ENCODE peak calls at places on chromosomes 4 and X, in eight cellular contexts. One of them, this sample, is unnamed.
A peak's percentile ranks its signal among the peaks of the same experiment; 100 is the strongest.

GRCh38 chr4:188663369-188663768 is 524.1 kb downstream of the TRIML1 start:
- DNase-seq in RWPE1: no peak
- DNase-seq in cardiac muscle cell: no peak
- DNase-seq in mucosa of gallbladder: no peak
- DNase-seq in CD4-positive, CD25-positive, alpha-beta regulatory T cell: no peak
- DNase-seq in ovary: no peak
- DNase-seq in OCI-M1: no peak
- DNase-seq in activated CD4-positive, alpha-beta T cell treated with anti-CD3 and anti-CD28 coated beads for 24 hours: no peak
- DNase-seq in this sample: no peak

GRCh38 chrX:291411-291901 is 10.3 kb downstream of the PLCXD1 start:
- DNase-seq in RWPE1: no peak
- DNase-seq in cardiac muscle cell: no peak
- DNase-seq in mucosa of gallbladder: no peak
- DNase-seq in CD4-positive, CD25-positive, alpha-beta regulatory T cell: no peak
- DNase-seq in ovary: peak; percentile 21
- DNase-seq in OCI-M1: no peak
- DNase-seq in activated CD4-positive, alpha-beta T cell treated with anti-CD3 and anti-CD28 coated beads for 24 hours: no peak
- DNase-seq in this sample: no peak

GRCh38 chr4:71974681-71975080 is 57.1 kb upstream of the NPFFR2 start:
- DNase-seq in RWPE1: peak; percentile 5
- DNase-seq in cardiac muscle cell: peak; percentile 34
- DNase-seq in mucosa of gallbladder: peak; percentile 34
- DNase-seq in CD4-positive, CD25-positive, alpha-beta regulatory T cell: no peak
- DNase-seq in ovary: no peak
- DNase-seq in OCI-M1: no peak
- DNase-seq in activated CD4-positive, alpha-beta T cell treated with anti-CD3 and anti-CD28 coated beads for 24 hours: no peak
- DNase-seq in this sample: no peak

GRCh38 chr4:144989306-144989705 is 108.7 kb downstream of the ANAPC10 start:
- DNase-seq in RWPE1: no peak
- DNase-seq in cardiac muscle cell: no peak
- DNase-seq in mucosa of gallbladder: no peak
- DNase-seq in CD4-positive, CD25-positive, alpha-beta regulatory T cell: no peak
- DNase-seq in ovary: no peak
- DNase-seq in OCI-M1: no peak
- DNase-seq in activated CD4-positive, alpha-beta T cell treated with anti-CD3 and anti-CD28 coated beads for 24 hours: no peak
- DNase-seq in this sample: no peak

GRCh38 chr4:80265571-80266266 is 745 bp upstream of the FGF5 start:
- DNase-seq in RWPE1: peak; percentile 34
- DNase-seq in cardiac muscle cell: peak; percentile 54
- DNase-seq in mucosa of gallbladder: no peak
- DNase-seq in CD4-positive, CD25-positive, alpha-beta regulatory T cell: no peak
- DNase-seq in ovary: no peak
- DNase-seq in OCI-M1: no peak
- DNase-seq in activated CD4-positive, alpha-beta T cell treated with anti-CD3 and anti-CD28 coated beads for 24 hours: no peak
- DNase-seq in this sample: no peak

GRCh38 chrX:149074429-149074828 is 430.7 kb downstream of the IDS start:
- DNase-seq in RWPE1: no peak
- DNase-seq in cardiac muscle cell: peak; percentile 86
- DNase-seq in mucosa of gallbladder: no peak
- DNase-seq in CD4-positive, CD25-positive, alpha-beta regulatory T cell: peak; percentile 21
- DNase-seq in ovary: no peak
- DNase-seq in OCI-M1: no peak
- DNase-seq in activated CD4-positive, alpha-beta T cell treated with anti-CD3 and anti-CD28 coated beads for 24 hours: peak; percentile 0
- DNase-seq in this sample: peak; percentile 49

GRCh38 chr4:100290585-100290984 is 100.3 kb upstream of the DDIT4L start:
- DNase-seq in RWPE1: peak; percentile 22
- DNase-seq in cardiac muscle cell: no peak
- DNase-seq in mucosa of gallbladder: no peak
- DNase-seq in CD4-positive, CD25-positive, alpha-beta regulatory T cell: no peak
- DNase-seq in ovary: no peak
- DNase-seq in OCI-M1: no peak
- DNase-seq in activated CD4-positive, alpha-beta T cell treated with anti-CD3 and anti-CD28 coated beads for 24 hours: no peak
- DNase-seq in this sample: no peak

GRCh38 chrX:124239911-124240310 is 92.5 kb upstream of the TEX13D start:
- DNase-seq in RWPE1: no peak
- DNase-seq in cardiac muscle cell: no peak
- DNase-seq in mucosa of gallbladder: no peak
- DNase-seq in CD4-positive, CD25-positive, alpha-beta regulatory T cell: peak; percentile 69
- DNase-seq in ovary: no peak
- DNase-seq in OCI-M1: no peak
- DNase-seq in activated CD4-positive, alpha-beta T cell treated with anti-CD3 and anti-CD28 coated beads for 24 hours: no peak
- DNase-seq in this sample: no peak

GRCh38 chr4:163755013-163755412 is 260.5 kb downstream of the TMA16 start:
- DNase-seq in RWPE1: peak; percentile 4
- DNase-seq in cardiac muscle cell: no peak
- DNase-seq in mucosa of gallbladder: no peak
- DNase-seq in CD4-positive, CD25-positive, alpha-beta regulatory T cell: peak; percentile 32
- DNase-seq in ovary: no peak
- DNase-seq in OCI-M1: peak; percentile 35
- DNase-seq in activated CD4-positive, alpha-beta T cell treated with anti-CD3 and anti-CD28 coated beads for 24 hours: no peak
- DNase-seq in this sample: no peak

GRCh38 chr4:122783301-122784215 is 43.1 kb upstream of the FGF2 start:
- DNase-seq in RWPE1: peak; percentile 93
- DNase-seq in cardiac muscle cell: peak; percentile 94
- DNase-seq in mucosa of gallbladder: peak; percentile 26
- DNase-seq in CD4-positive, CD25-positive, alpha-beta regulatory T cell: no peak
- DNase-seq in ovary: no peak
- DNase-seq in OCI-M1: peak; percentile 53
- DNase-seq in activated CD4-positive, alpha-beta T cell treated with anti-CD3 and anti-CD28 coated beads for 24 hours: no peak
- DNase-seq in this sample: peak; percentile 66

GRCh38 chr4:6195602-6196319 is 4.6 kb downstream of the JAKMIP1 start:
- DNase-seq in RWPE1: no peak
- DNase-seq in cardiac muscle cell: no peak
- DNase-seq in mucosa of gallbladder: no peak
- DNase-seq in CD4-positive, CD25-positive, alpha-beta regulatory T cell: no peak
- DNase-seq in ovary: no peak
- DNase-seq in OCI-M1: no peak
- DNase-seq in activated CD4-positive, alpha-beta T cell treated with anti-CD3 and anti-CD28 coated beads for 24 hours: no peak
- DNase-seq in this sample: no peak

GRCh38 chr4:45215976-45216542 is 489.7 kb upstream of the GNPDA2 start:
- DNase-seq in RWPE1: no peak
- DNase-seq in cardiac muscle cell: no peak
- DNase-seq in mucosa of gallbladder: no peak
- DNase-seq in CD4-positive, CD25-positive, alpha-beta regulatory T cell: no peak
- DNase-seq in ovary: no peak
- DNase-seq in OCI-M1: no peak
- DNase-seq in activated CD4-positive, alpha-beta T cell treated with anti-CD3 and anti-CD28 coated beads for 24 hours: no peak
- DNase-seq in this sample: no peak

GRCh38 chr4:37685211-37685725 is 908 bp downstream of the RELL1 start:
- DNase-seq in RWPE1: no peak
- DNase-seq in cardiac muscle cell: peak; percentile 62
- DNase-seq in mucosa of gallbladder: no peak
- DNase-seq in CD4-positive, CD25-positive, alpha-beta regulatory T cell: peak; percentile 84
- DNase-seq in ovary: no peak
- DNase-seq in OCI-M1: peak; percentile 55
- DNase-seq in activated CD4-positive, alpha-beta T cell treated with anti-CD3 and anti-CD28 coated beads for 24 hours: no peak
- DNase-seq in this sample: no peak

GRCh38 chrX:100341111-100341510 is 69.0 kb downstream of the PCDH19 start:
- DNase-seq in RWPE1: no peak
- DNase-seq in cardiac muscle cell: no peak
- DNase-seq in mucosa of gallbladder: no peak
- DNase-seq in CD4-positive, CD25-positive, alpha-beta regulatory T cell: no peak
- DNase-seq in ovary: no peak
- DNase-seq in OCI-M1: no peak
- DNase-seq in activated CD4-positive, alpha-beta T cell treated with anti-CD3 and anti-CD28 coated beads for 24 hours: no peak
- DNase-seq in this sample: no peak

GRCh38 chrX:74117962-74118361 is 186.0 kb upstream of the ZCCHC13 start:
- DNase-seq in RWPE1: no peak
- DNase-seq in cardiac muscle cell: no peak
- DNase-seq in mucosa of gallbladder: no peak
- DNase-seq in CD4-positive, CD25-positive, alpha-beta regulatory T cell: no peak
- DNase-seq in ovary: no peak
- DNase-seq in OCI-M1: no peak
- DNase-seq in activated CD4-positive, alpha-beta T cell treated with anti-CD3 and anti-CD28 coated beads for 24 hours: no peak
- DNase-seq in this sample: no peak

GRCh38 chr4:65747386-65747785 is 77.1 kb upstream of the EPHA5 start:
- DNase-seq in RWPE1: no peak
- DNase-seq in cardiac muscle cell: no peak
- DNase-seq in mucosa of gallbladder: no peak
- DNase-seq in CD4-positive, CD25-positive, alpha-beta regulatory T cell: no peak
- DNase-seq in ovary: no peak
- DNase-seq in OCI-M1: no peak
- DNase-seq in activated CD4-positive, alpha-beta T cell treated with anti-CD3 and anti-CD28 coated beads for 24 hours: no peak
- DNase-seq in this sample: no peak

GRCh38 chr4:141977433-141977832 is 341.1 kb downstream of the IL15 start:
- DNase-seq in RWPE1: no peak
- DNase-seq in cardiac muscle cell: no peak
- DNase-seq in mucosa of gallbladder: no peak
- DNase-seq in CD4-positive, CD25-positive, alpha-beta regulatory T cell: no peak
- DNase-seq in ovary: no peak
- DNase-seq in OCI-M1: no peak
- DNase-seq in activated CD4-positive, alpha-beta T cell treated with anti-CD3 and anti-CD28 coated beads for 24 hours: no peak
- DNase-seq in this sample: no peak

GRCh38 chrX:68995780-68996551 is 167.1 kb downstream of the EFNB1 start:
- DNase-seq in RWPE1: no peak
- DNase-seq in cardiac muscle cell: peak; percentile 92
- DNase-seq in mucosa of gallbladder: peak; percentile 74
- DNase-seq in CD4-positive, CD25-positive, alpha-beta regulatory T cell: no peak
- DNase-seq in ovary: peak; percentile 71
- DNase-seq in OCI-M1: no peak
- DNase-seq in activated CD4-positive, alpha-beta T cell treated with anti-CD3 and anti-CD28 coated beads for 24 hours: no peak
- DNase-seq in this sample: peak; percentile 62

GRCh38 chr4:38930199-38930598 is 62.6 kb downstream of the FAM114A1 start:
- DNase-seq in RWPE1: no peak
- DNase-seq in cardiac muscle cell: no peak
- DNase-seq in mucosa of gallbladder: no peak
- DNase-seq in CD4-positive, CD25-positive, alpha-beta regulatory T cell: no peak
- DNase-seq in ovary: no peak
- DNase-seq in OCI-M1: no peak
- DNase-seq in activated CD4-positive, alpha-beta T cell treated with anti-CD3 and anti-CD28 coated beads for 24 hours: no peak
- DNase-seq in this sample: no peak

GRCh38 chrX:103276581-103277002 is at the start of gene TCEAL5:
- DNase-seq in RWPE1: no peak
- DNase-seq in cardiac muscle cell: no peak
- DNase-seq in mucosa of gallbladder: no peak
- DNase-seq in CD4-positive, CD25-positive, alpha-beta regulatory T cell: no peak
- DNase-seq in ovary: peak; percentile 32
- DNase-seq in OCI-M1: no peak
- DNase-seq in activated CD4-positive, alpha-beta T cell treated with anti-CD3 and anti-CD28 coated beads for 24 hours: no peak
- DNase-seq in this sample: no peak

GRCh38 chr4:181528570-181529184 is 714.5 kb upstream of the TENM3 start:
- DNase-seq in RWPE1: peak; percentile 59
- DNase-seq in cardiac muscle cell: peak; percentile 81
- DNase-seq in mucosa of gallbladder: peak; percentile 75
- DNase-seq in CD4-positive, CD25-positive, alpha-beta regulatory T cell: peak; percentile 15
- DNase-seq in ovary: peak; percentile 17
- DNase-seq in OCI-M1: peak; percentile 79
- DNase-seq in activated CD4-positive, alpha-beta T cell treated with anti-CD3 and anti-CD28 coated beads for 24 hours: peak; percentile 9
- DNase-seq in this sample: peak; percentile 37

GRCh38 chrX:99795495-99795894 is 614.6 kb downstream of the PCDH19 start:
- DNase-seq in RWPE1: no peak
- DNase-seq in cardiac muscle cell: no peak
- DNase-seq in mucosa of gallbladder: no peak
- DNase-seq in CD4-positive, CD25-positive, alpha-beta regulatory T cell: no peak
- DNase-seq in ovary: no peak
- DNase-seq in OCI-M1: peak; percentile 22
- DNase-seq in activated CD4-positive, alpha-beta T cell treated with anti-CD3 and anti-CD28 coated beads for 24 hours: no peak
- DNase-seq in this sample: no peak

This sample was measured in left ventricle myocardium inferior.